ENCODE peak calls at places on chromosome 11, in nine cellular contexts. W, T, C, X, K, B, N, F and A are unnamed samples.

GRCh38 chr11:85974126-85974525 is 94.8 kb downstream of the PICALM start:
- DNase-seq in W (no peak), T (no peak), C (no peak), X (no peak), K (no peak), B (no peak), N (no peak), F (no peak), A (peak)

GRCh38 chr11:72681226-72682153 is 7.3 kb upstream of the PDE2A start:
- DNase-seq in W (no peak), T (no peak), C (no peak), X (no peak), K (no peak), B (no peak), N (no peak), F (peak), A (no peak)

GRCh38 chr11:35714882-35715612 is 52.5 kb downstream of the TRIM44 start:
- DNase-seq in W (peak), T (no peak), C (no peak), X (no peak), K (no peak), B (peak), N (no peak), F (no peak), A (peak)

GRCh38 chr11:113249491-113249763 is 65.0 kb upstream of the TTC12 start:
- DNase-seq in W (peak), T (no peak), C (no peak), X (no peak), K (no peak), B (no peak), N (no peak), F (peak), A (peak)

GRCh38 chr11:131465056-131465455 is 94.6 kb downstream of the NTM start:
- DNase-seq in W (no peak), T (no peak), C (no peak), X (no peak), K (no peak), B (no peak), N (no peak), F (no peak), A (no peak)

GRCh38 chr11:71962428-71963038 is 33.7 kb downstream of the RNF121 start:
- DNase-seq in W (peak), T (no peak), C (no peak), X (no peak), K (no peak), B (peak), N (no peak), F (no peak), A (peak)

GRCh38 chr11:64340671-64341335 is 799 bp downstream of the CCDC88B start:
- DNase-seq in W (no peak), T (peak), C (peak), X (no peak), K (peak), B (no peak), N (no peak), F (no peak), A (no peak)

GRCh38 chr11:72813740-72814138 is 472 bp upstream of the ATG16L2 start:
- DNase-seq in W (peak), T (peak), C (no peak), X (no peak), K (peak), B (peak), N (peak), F (peak), A (peak)

GRCh38 chr11:17846852-17847453 is 112.4 kb downstream of the KCNC1 start:
- DNase-seq in W (no peak), T (no peak), C (no peak), X (no peak), K (no peak), B (no peak), N (no peak), F (peak), A (peak)

GRCh38 chr11:6431861-6432260 is 8.9 kb downstream of the HPX start:
- DNase-seq in W (peak), T (no peak), C (no peak), X (no peak), K (no peak), B (peak), N (no peak), F (no peak), A (peak)

GRCh38 chr11:36024716-36025115 is 80.9 kb downstream of the LDLRAD3 start:
- DNase-seq in W (no peak), T (no peak), C (no peak), X (no peak), K (no peak), B (no peak), N (no peak), F (no peak), A (no peak)

GRCh38 chr11:63813035-63813562 is at the start of gene SPINDOC:
- DNase-seq in W (peak), T (peak), C (peak), X (peak), K (peak), B (peak), N (peak), F (peak), A (peak)

GRCh38 chr11:12288212-12288933 is 89.0 kb upstream of the PARVA start:
- DNase-seq in W (peak), T (peak), C (no peak), X (peak), K (peak), B (peak), N (peak), F (peak), A (peak)

GRCh38 chr11:108368134-108368533 is 99.2 kb downstream of the C11orf65 start:
- DNase-seq in W (no peak), T (no peak), C (no peak), X (no peak), K (no peak), B (no peak), N (no peak), F (peak), A (peak)

GRCh38 chr11:129695543-129696308 is 119.9 kb upstream of the TMEM45B start:
- DNase-seq in W (no peak), T (peak), C (peak), X (peak), K (peak), B (peak), N (peak), F (no peak), A (peak)

GRCh38 chr11:126352934-126353801 is 2.3 kb upstream of the ST3GAL4 start:
- DNase-seq in W (peak), T (no peak), C (no peak), X (no peak), K (no peak), B (peak), N (no peak), F (no peak), A (peak)

GRCh38 chr11:69049490-69049867 is 747 bp downstream of the TPCN2 start:
- DNase-seq in W (no peak), T (no peak), C (peak), X (no peak), K (no peak), B (no peak), N (no peak), F (no peak), A (no peak)

GRCh38 chr11:116911981-116912734 is 74.7 kb upstream of the APOA1 start:
- DNase-seq in W (no peak), T (no peak), C (no peak), X (no peak), K (no peak), B (no peak), N (no peak), F (no peak), A (no peak)

GRCh38 chr11:12618743-12619540 is 55.3 kb upstream of the TEAD1 start:
- DNase-seq in W (no peak), T (no peak), C (no peak), X (no peak), K (no peak), B (no peak), N (no peak), F (no peak), A (no peak)

GRCh38 chr11:128302425-128303186 is 284.8 kb downstream of the ETS1 start:
- DNase-seq in W (no peak), T (peak), C (peak), X (no peak), K (no peak), B (no peak), N (no peak), F (no peak), A (no peak)

GRCh38 chr11:130828741-130829140 is 87.5 kb downstream of the SNX19 start:
- DNase-seq in W (no peak), T (no peak), C (no peak), X (no peak), K (no peak), B (no peak), N (no peak), F (no peak), A (no peak)

GRCh38 chr11:17989306-17989705 is 23.5 kb downstream of the SERGEF start:
- DNase-seq in W (no peak), T (no peak), C (no peak), X (no peak), K (no peak), B (no peak), N (no peak), F (no peak), A (no peak)

GRCh38 chr11:87659807-87660206 is 515.4 kb downstream of the RAB38 start:
- DNase-seq in W (no peak), T (no peak), C (no peak), X (no peak), K (no peak), B (peak), N (no peak), F (no peak), A (no peak)

GRCh38 chr11:76120513-76121081 is 85.7 kb downstream of the WNT11 start:
- DNase-seq in W (no peak), T (no peak), C (no peak), X (no peak), K (no peak), B (no peak), N (no peak), F (no peak), A (peak)

GRCh38 chr11:2914475-2915195 is 14.6 kb downstream of the PHLDA2 start:
- DNase-seq in W (no peak), T (no peak), C (no peak), X (no peak), K (no peak), B (no peak), N (no peak), F (no peak), A (no peak)

GRCh38 chr11:122230387-122230760 is 114.4 kb upstream of the BLID start:
- DNase-seq in W (no peak), T (no peak), C (no peak), X (no peak), K (no peak), B (peak), N (no peak), F (no peak), A (no peak)

GRCh38 chr11:125872138-125872491 is 15.4 kb upstream of the HYLS1 start:
- DNase-seq in W (no peak), T (no peak), C (no peak), X (no peak), K (no peak), B (no peak), N (no peak), F (no peak), A (no peak)